ENCODE peak calls at places on chromosomes 4 and X, in five cellular contexts. G is suprapubic skin, U is stomach, F is pancreas, R is sigmoid colon. T is an unnamed sample.

GRCh38 chr4:10958226-10958856 is 273.8 kb upstream of the CLNK start:
- DNase-seq in G (no peak), U (no peak), F (no peak), R (no peak), T (no peak)

GRCh38 chrX:150688911-150689451 is 4.2 kb upstream of the MTMR1 start:
- DNase-seq in G (no peak), U (no peak), F (no peak), R (no peak), T (no peak)

GRCh38 chr4:183081116-183081469 is 18.0 kb upstream of the WWC2 start:
- DNase-seq in G (no peak), U (no peak), F (no peak), R (no peak), T (no peak)

GRCh38 chr4:150402968-150403367 is 179.0 kb upstream of the MAB21L2 start:
- DNase-seq in G (no peak), U (peak), F (peak), R (peak), T (no peak)

GRCh38 chr4:48931459-48931858 is 24.9 kb upstream of the OCIAD2 start:
- DNase-seq in G (no peak), U (no peak), F (no peak), R (no peak), T (no peak)

GRCh38 chr4:52958232-52958631 is 96.1 kb downstream of the RASL11B start:
- DNase-seq in G (no peak), U (no peak), F (no peak), R (no peak), T (no peak)

GRCh38 chr4:76533314-76533713 is 98.3 kb downstream of the SHROOM3 start:
- DNase-seq in G (no peak), U (no peak), F (no peak), R (no peak), T (no peak)

GRCh38 chrX:155056877-155057792 is 13.8 kb downstream of the CMC4 start:
- DNase-seq in G (peak), U (peak), F (peak), R (peak), T (peak)

GRCh38 chr4:67020079-67020807 is 525.1 kb downstream of the CENPC start:
- DNase-seq in G (no peak), U (no peak), F (no peak), R (no peak), T (no peak)

GRCh38 chrX:151181088-151181487 is 4.7 kb downstream of the GPR50 start:
- DNase-seq in G (no peak), U (no peak), F (no peak), R (no peak), T (no peak)

GRCh38 chrX:100208076-100208475 is 202.0 kb downstream of the PCDH19 start:
- DNase-seq in G (no peak), U (no peak), F (no peak), R (no peak), T (no peak)

GRCh38 chrX:136250191-136251041 is 784 bp downstream of the MAP7D3 start:
- DNase-seq in G (no peak), U (no peak), F (no peak), R (no peak), T (no peak)

GRCh38 chr4:2048831-2049230 is 10.3 kb upstream of the NAT8L start:
- DNase-seq in G (no peak), U (peak), F (no peak), R (no peak), T (no peak)

GRCh38 chr4:150593996-150594395 is 12.0 kb downstream of the MAB21L2 start:
- DNase-seq in G (no peak), U (no peak), F (no peak), R (no peak), T (no peak)

GRCh38 chr4:101801957-101802356 is 11.4 kb downstream of the BANK1 start:
- DNase-seq in G (no peak), U (no peak), F (no peak), R (no peak), T (no peak)

GRCh38 chrX:107823456-107823855 is 2.2 kb upstream of the MID2 start:
- DNase-seq in G (no peak), U (no peak), F (no peak), R (no peak), T (no peak)

GRCh38 chrX:142001934-142002333 is 98.2 kb downstream of the MAGEC1 start:
- DNase-seq in G (no peak), U (no peak), F (no peak), R (no peak), T (no peak)

GRCh38 chr4:125085-125820 is 952 bp downstream of the ZNF718 start:
- DNase-seq in G (no peak), U (peak), F (peak), R (no peak), T (no peak)

GRCh38 chr4:16864199-16864598 is 34.2 kb downstream of the LDB2 start:
- DNase-seq in G (no peak), U (no peak), F (no peak), R (no peak), T (no peak)

GRCh38 chrX:13327666-13328065 is 7.8 kb upstream of the ATXN3L start:
- DNase-seq in G (no peak), U (no peak), F (no peak), R (no peak), T (no peak)

GRCh38 chr4:170080496-170080895 is 9.3 kb downstream of the AADAT start:
- DNase-seq in G (no peak), U (no peak), F (no peak), R (no peak), T (no peak)

GRCh38 chrX:134669378-134670098 is 11.3 kb upstream of the PLAC1 start:
- DNase-seq in G (no peak), U (no peak), F (no peak), R (peak), T (no peak)
- H3K27ac ChIP-seq in G (no peak), U (peak), F (no peak), R (peak), T (no peak)

DNA sequence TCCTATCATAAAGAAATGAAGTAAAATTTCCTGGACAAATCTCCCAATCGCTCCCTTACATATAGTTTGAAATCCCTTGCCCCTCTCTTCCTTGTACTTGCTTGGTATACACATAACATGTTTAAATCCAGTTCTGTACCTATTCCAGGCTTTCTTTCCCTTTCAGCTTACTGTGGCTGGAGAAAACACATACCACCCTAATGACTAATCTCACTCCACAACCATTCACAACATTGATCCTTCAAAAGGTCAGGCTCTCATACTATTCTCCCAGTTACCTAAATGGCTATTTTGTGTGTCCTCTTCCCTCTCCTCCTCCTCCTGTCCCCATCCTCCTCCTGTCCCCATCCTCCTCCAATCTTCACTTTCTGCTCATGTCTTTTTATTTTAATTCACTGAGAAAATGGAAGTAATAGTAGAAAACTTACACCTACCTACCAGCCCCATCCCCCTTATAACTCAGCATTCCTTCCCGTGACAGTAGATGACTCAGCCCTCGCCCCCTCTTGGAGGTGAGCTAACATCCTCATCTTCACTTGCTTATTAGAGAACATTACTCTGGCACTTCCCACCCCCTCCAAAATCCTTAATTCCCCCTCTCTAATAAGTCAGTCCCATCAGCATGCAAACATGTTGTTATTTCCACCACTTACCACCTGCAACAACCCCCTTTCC is 77.5 kb downstream of the IL15 start:
- DNase-seq in G (no peak), U (no peak), F (no peak), R (no peak), T (no peak)
- H3K27ac ChIP-seq in G (no peak), U (no peak), F (no peak), R (no peak), T (no peak)

GRCh38 chr4:94828882-94829281 is 71.1 kb downstream of the BMPR1B start:
- DNase-seq in G (no peak), U (no peak), F (no peak), R (no peak), T (no peak)
- H3K27ac ChIP-seq in G (no peak), U (no peak), F (no peak), R (no peak), T (no peak)

GRCh38 chr4:41143721-41144379 is 70.5 kb downstream of the APBB2 start:
- DNase-seq in G (no peak), U (no peak), F (no peak), R (no peak), T (no peak)
- H3K27ac ChIP-seq in G (peak), U (peak), F (peak), R (peak), T (no peak)

DNA sequence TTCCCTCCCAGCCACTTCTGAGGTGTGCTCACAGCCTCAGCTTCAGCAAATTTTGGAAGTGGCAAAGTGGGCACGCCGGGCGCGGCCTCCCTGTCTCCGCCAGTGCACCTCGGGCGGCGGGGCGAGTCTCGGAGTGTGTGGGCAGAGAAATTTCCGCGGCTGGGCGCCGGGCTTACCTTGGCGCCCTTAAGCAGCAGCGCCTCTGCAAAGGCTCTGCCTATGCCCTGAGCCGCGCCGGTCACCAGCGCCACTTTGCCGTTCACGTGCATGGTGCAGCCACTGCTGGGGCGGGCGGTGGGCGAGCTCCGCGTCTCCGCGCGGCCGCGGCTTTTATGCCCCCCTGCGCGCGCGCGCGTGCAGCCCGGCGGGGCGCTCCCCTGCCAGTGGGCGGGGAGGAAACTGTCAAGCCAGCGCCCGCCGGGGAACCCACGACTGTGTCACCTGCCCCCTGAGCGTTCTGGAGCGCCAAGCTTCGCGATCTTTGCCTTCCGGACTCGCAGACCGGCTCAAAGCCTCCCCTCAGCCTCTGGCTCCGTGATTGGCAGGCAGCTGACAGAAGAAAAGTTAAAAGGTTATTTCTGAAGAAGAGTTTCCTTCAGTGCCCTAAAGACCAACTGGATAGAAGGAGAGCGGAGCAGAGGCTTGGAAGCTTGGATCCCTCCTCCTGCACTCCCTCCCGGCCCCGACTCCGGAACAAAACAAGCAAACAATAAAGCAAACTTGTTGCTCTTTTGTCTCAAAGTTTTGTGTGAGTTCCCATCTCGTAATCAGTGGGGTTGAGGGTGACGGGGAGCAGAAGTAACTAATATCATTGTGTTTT is at the start of gene HPGD:
- DNase-seq in G (peak), U (peak), F (peak), R (peak), T (no peak)
- H3K27ac ChIP-seq in G (peak), U (peak), F (no peak), R (peak), T (no peak)

DNA sequence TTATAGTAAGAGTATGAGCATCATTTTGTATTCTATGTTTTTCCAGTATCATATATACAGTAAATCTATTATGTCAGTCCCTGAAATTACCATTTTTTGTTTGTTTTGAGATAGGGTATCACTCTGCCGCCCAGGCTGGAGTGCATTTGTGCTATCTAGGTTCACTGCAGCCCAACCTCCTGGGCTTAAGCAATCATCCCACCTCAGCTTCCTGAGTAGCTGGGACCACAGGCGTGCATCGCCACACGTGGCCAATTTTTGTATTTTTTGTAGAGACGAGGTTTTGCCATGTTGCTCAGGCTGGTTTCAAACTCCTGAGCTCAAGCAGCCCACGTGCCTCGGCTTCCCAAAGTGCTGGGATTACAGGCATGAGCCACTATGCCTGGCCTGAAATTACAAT is 85.6 kb downstream of the ZNF330 start:
- DNase-seq in G (no peak), U (no peak), F (no peak), R (no peak), T (no peak)
- H3K27ac ChIP-seq in G (no peak), U (no peak), F (no peak), R (no peak), T (no peak)

DNA sequence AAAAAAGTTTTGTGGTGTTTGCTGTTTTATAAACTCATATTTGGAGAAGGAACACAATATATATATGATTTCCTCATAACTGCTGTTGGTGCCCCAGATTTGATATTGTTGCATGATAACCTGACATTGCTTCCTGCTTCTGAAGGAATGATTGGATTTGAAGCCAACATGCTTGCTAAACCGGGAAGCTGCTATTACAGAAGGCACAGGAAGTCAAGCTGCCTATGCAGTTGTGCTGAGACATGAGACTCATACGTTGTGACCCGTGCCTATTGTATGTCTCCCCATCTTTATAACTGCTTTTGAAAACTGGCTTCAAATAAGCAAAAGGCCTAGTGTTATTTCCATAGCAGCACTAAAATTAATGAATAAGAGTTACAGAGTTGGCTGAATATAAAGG is 32.9 kb downstream of the GAB1 start:
- DNase-seq in G (no peak), U (no peak), F (no peak), R (no peak), T (no peak)
- H3K27ac ChIP-seq in G (no peak), U (peak), F (no peak), R (no peak), T (no peak)

GRCh38 chrX:3713937-3714434 is 537 bp upstream of the PRKX start:
- DNase-seq in G (no peak), U (no peak), F (no peak), R (no peak), T (no peak)

GRCh38 chrX:3712870-3713224 is 602 bp downstream of the PRKX start:
- DNase-seq in G (peak), U (no peak), F (no peak), R (peak), T (no peak)

GRCh38 chrX:3713225-3713936 is at the start of gene PRKX:
- DNase-seq in G (peak), U (peak), F (peak), R (peak), T (no peak)

GRCh38 chrX:3711331-3711917 is 2.0 kb downstream of the PRKX start:
- DNase-seq in G (no peak), U (no peak), F (no peak), R (no peak), T (no peak)

DNA sequence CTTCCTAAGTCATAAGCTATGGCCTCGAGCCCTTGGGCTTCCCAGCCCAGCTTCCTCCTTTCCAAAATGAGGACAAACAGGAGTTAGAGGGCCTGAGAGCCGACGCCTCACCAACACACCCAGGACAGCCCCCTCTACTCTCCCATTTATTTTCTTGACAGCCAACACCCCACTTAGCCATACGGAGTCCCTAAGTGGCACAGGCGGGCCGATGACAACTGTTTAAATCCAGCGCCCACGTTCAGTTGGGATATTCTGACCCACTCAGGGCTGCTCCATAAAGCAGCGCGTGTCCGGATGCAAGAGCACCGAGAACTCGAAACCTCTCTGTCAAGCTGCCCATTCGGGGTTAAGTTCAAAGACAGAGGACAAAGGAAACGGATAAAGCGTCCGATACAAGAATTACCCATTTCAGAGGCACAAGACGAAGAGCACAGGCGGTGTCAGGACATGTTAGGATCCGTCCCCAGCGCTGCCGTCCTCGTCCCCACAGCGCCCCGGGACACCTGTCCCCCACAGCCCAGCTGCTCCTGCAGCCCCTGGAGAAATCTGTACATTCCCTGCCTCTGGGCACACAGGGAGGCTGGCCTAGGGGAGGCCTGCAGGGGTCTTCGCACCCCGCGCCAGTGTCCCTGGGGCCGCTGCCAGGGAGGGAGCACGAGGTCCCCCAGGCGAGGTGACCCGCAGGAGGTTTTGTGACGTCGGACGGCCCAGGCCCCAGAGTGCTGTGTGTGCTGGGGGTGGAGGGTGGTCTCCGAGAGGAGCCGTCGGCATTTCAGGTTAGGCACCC is 1.2 kb downstream of the PRKX start:
- DNase-seq in G (no peak), U (no peak), F (peak), R (peak), T (no peak)
- H3K27ac ChIP-seq in G (peak), U (peak), F (no peak), R (peak), T (no peak)